ENCODE peak calls at places on chromosomes 11 and 22, in four cellular contexts. R is stimulated activated CD4-positive, alpha-beta T cell treated with anti-CD3 and anti-CD28 coated beads, TNF-alpha, amount 100 ng/mL, for 48 hours; M is kidney glomerular epithelial cell; G is right cardiac atrium. U is an unnamed sample.
A peak's percentile ranks its signal among the peaks of the same experiment; 100 is the strongest.

GRCh38 chr11:88174627-88175003 is 628 bp downstream of the RAB38 start:
- DNase-seq in R (no peak), M (peak; percentile 70), G (peak; percentile 88), U (peak; percentile 54)

GRCh38 chr22:36871669-36872081 is 10.9 kb downstream of the NCF4 start:
- DNase-seq in R (no peak), M (peak; percentile 9), G (no peak), U (no peak)

GRCh38 chr11:91239359-91239758 is 985.3 kb upstream of the FAT3 start:
- DNase-seq in R (no peak), M (no peak), G (no peak), U (no peak)

GRCh38 chr22:47294222-47294532 is 531.7 kb downstream of the TBC1D22A start:
- DNase-seq in R (no peak), M (no peak), G (no peak), U (peak; percentile 39)

GRCh38 chr22:20015971-20016733 is 471 bp downstream of the ARVCF start:
- DNase-seq in R (no peak), M (no peak), G (peak; percentile 74), U (peak; percentile 55)

GRCh38 chr11:32615422-32615821 is 31.8 kb downstream of the EIF3M start:
- DNase-seq in R (no peak), M (peak; percentile 46), G (no peak), U (no peak)

GRCh38 chr11:72243173-72243566 is 806 bp downstream of the PHOX2A start:
- DNase-seq in R (no peak), M (no peak), G (no peak), U (no peak)

GRCh38 chr11:133974836-133975235 is 18.1 kb upstream of the IGSF9B start:
- DNase-seq in R (no peak), M (no peak), G (no peak), U (peak; percentile 29)